ENCODE peak calls at places on chromosomes 11 and 22, in seven cellular contexts. K, L, D, A, I, O and G are unnamed samples.
A peak's percentile ranks its signal among the peaks of the same experiment; 100 is the strongest.

GRCh38 chr11:35159111-35159510 is 20.1 kb downstream of the CD44 start:
- DNase-seq in K (no peak), L (no peak), D (no peak), A (no peak), I (no peak), O (no peak), G (peak; percentile 67)

GRCh38 chr11:2838676-2839075 is 46.9 kb downstream of the CDKN1C start:
- DNase-seq in K (no peak), L (no peak), D (no peak), A (no peak), I (no peak), O (no peak), G (no peak)

GRCh38 chr11:58928082-58928574 is 11.2 kb upstream of the GLYATL1 start:
- DNase-seq in K (no peak), L (no peak), D (peak; percentile 61), A (no peak), I (no peak), O (no peak), G (no peak)

GRCh38 chr11:122261546-122261945 is 145.5 kb upstream of the BLID start:
- DNase-seq in K (peak; percentile 13), L (no peak), D (no peak), A (no peak), I (no peak), O (no peak), G (peak; percentile 71)

GRCh38 chr22:42236268-42236667 is 34.2 kb downstream of the TCF20 start:
- DNase-seq in K (no peak), L (no peak), D (no peak), A (no peak), I (no peak), O (no peak), G (no peak)

GRCh38 chr11:2887526-2888195 is 2.1 kb upstream of the CDKN1C start:
- DNase-seq in K (no peak), L (no peak), D (no peak), A (no peak), I (no peak), O (no peak), G (no peak)

GRCh38 chr22:16783930-16784354 is 41.3 kb downstream of the XKR3 start:
- DNase-seq in K (no peak), L (peak; percentile 48), D (peak; percentile 65), A (no peak), I (no peak), O (no peak), G (no peak)

GRCh38 chr22:19714320-19715252 is at the start of gene SEPTIN5:
- DNase-seq in K (no peak), L (no peak), D (no peak), A (no peak), I (peak; percentile 29), O (no peak), G (no peak)

GRCh38 chr22:29617922-29618629 is 14.6 kb downstream of the NF2 start:
- DNase-seq in K (peak; percentile 67), L (no peak), D (no peak), A (no peak), I (no peak), O (peak; percentile 43), G (peak; percentile 81)

GRCh38 chr11:129854229-129854805 is 38.7 kb downstream of the TMEM45B start:
- DNase-seq in K (no peak), L (no peak), D (no peak), A (no peak), I (no peak), O (no peak), G (peak; percentile 17)

GRCh38 chr11:110777765-110778164 is 65.5 kb upstream of the ARHGAP20 start:
- DNase-seq in K (peak; percentile 61), L (no peak), D (no peak), A (no peak), I (no peak), O (peak; percentile 75), G (peak; percentile 75)

GRCh38 chr11:115548878-115549528 is 44.8 kb upstream of the CADM1 start:
- DNase-seq in K (no peak), L (no peak), D (peak; percentile 92), A (no peak), I (no peak), O (no peak), G (no peak)

GRCh38 chr11:1389932-1390587 is at the start of gene BRSK2:
- DNase-seq in K (no peak), L (no peak), D (peak; percentile 69), A (no peak), I (peak; percentile 25), O (no peak), G (no peak)

GRCh38 chr11:70084046-70084984 is 6.2 kb downstream of the ANO1 start:
- DNase-seq in K (no peak), L (no peak), D (no peak), A (no peak), I (no peak), O (no peak), G (no peak)

GRCh38 chr11:70085815-70086769 is 8.0 kb downstream of the ANO1 start:
- DNase-seq in K (no peak), L (no peak), D (no peak), A (no peak), I (no peak), O (no peak), G (no peak)

GRCh38 chr11:70088735-70089250 is 10.7 kb downstream of the ANO1 start:
- DNase-seq in K (no peak), L (no peak), D (no peak), A (no peak), I (no peak), O (no peak), G (no peak)

GRCh38 chr11:70089631-70090030 is 11.5 kb downstream of the ANO1 start:
- DNase-seq in K (no peak), L (no peak), D (no peak), A (no peak), I (no peak), O (no peak), G (peak; percentile 27)

GRCh38 chr11:70087446-70088167 is 9.5 kb downstream of the ANO1 start:
- DNase-seq in K (no peak), L (no peak), D (peak; percentile 77), A (no peak), I (no peak), O (no peak), G (no peak)
- TF ChIP-seq CTCF in K (no peak), L (no peak), D (peak; percentile 54), A (no peak), I (no peak), O (no peak), G (no peak)

DNA sequence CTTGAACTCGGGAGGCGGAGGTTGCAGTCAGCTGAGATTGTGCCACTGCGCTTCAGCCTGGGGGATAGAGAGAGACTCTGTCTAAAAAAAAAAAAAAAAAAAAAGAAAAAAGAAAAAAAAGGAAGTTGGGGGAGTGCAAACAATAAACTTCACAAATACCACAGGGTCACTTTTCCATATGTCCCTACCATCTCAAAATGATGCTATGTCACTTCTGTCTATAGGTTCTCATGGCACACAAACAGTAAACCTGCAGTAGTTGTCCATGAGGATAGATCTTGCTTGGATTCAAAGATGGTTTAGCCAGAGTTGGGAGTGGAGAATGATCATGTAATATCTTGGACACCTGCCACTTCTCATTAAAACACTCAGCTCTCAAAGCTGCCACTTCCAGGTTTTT is 1.1 kb upstream of the VPS11 start:
- DNase-seq in K (peak; percentile 6), L (no peak), D (no peak), A (no peak), I (no peak), O (no peak), G (no peak)
- H3K4me3 ChIP-seq in K (peak overlapping the region; percentile 98), L (peak overlapping the region; percentile 95), D (peak overlapping the region; percentile 95), A (peak overlapping the region; percentile 94), I (peak overlapping the region; percentile 87), O (peak overlapping the region; percentile 99), G (peak overlapping the region; percentile 99)

GRCh38 chr11:69446108-69446507 is 35.4 kb upstream of the LINC01488 start:
- DNase-seq in K (no peak), L (no peak), D (no peak), A (no peak), I (no peak), O (no peak), G (no peak)

GRCh38 chr11:69445131-69445470 is 36.4 kb upstream of the LINC01488 start:
- DNase-seq in K (no peak), L (no peak), D (no peak), A (no peak), I (no peak), O (no peak), G (no peak)

GRCh38 chr11:69443138-69443967 is 38.1 kb upstream of the LINC01488 start:
- DNase-seq in K (peak; percentile 92), L (peak; percentile 88), D (peak; percentile 97), A (peak; percentile 93), I (peak; percentile 95), O (peak; percentile 96), G (peak; percentile 82)

GRCh38 chr11:69443968-69444364 is 37.5 kb upstream of the LINC01488 start:
- DNase-seq in K (peak; percentile 37), L (no peak), D (peak; percentile 70), A (no peak), I (peak; percentile 54), O (peak; percentile 35), G (peak; percentile 10)

DNA sequence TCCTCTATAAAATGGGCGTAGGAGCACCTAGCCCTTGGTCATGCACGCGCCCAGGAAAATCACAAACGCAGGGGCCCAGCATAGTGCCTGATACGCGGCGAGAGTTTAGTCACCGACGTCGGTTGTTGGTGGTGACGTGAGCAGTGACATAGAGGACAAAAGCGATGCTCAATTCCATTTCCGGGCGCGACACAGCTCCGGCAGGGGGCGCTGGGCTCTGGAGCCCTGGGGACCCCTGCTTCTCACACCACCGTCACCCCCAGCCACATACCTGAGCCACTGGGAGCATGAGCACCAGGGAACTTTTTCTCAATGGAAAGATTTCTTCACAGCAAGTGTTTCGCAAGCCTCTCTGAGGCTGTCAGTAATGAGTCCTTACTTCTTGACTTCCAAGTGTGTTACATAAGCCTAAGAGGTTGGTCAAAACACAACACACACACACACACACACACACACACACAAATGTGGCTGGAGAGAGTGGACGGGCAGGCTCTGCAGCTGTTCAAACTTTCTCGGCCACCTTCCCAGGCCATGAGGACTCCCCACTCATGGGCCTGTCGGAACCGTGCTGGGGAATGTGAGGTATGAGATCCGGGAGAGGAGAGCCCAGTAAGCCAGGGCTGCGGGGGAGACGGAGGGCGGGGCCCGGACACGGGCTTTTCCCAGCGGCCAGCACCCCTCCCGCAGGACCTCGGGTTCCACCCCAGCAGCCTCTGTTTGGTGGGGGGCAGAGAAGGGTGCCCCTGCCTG is 36.9 kb upstream of the LINC01488 start:
- DNase-seq in K (peak; percentile 95), L (no peak), D (peak; percentile 91), A (peak; percentile 70), I (peak; percentile 68), O (peak; percentile 78), G (peak; percentile 89)
- TF ChIP-seq CTCF in K (peak; percentile 49), L (no peak), D (peak; percentile 75), A (peak; percentile 59), I (peak; percentile 58), O (peak; percentile 31), G (no peak)

GRCh38 chr11:74000770-74001169 is 8.1 kb downstream of the UCP3 start:
- DNase-seq in K (no peak), L (no peak), D (peak; percentile 35), A (no peak), I (no peak), O (no peak), G (no peak)

GRCh38 chr11:74000307-74000630 is 8.6 kb downstream of the UCP3 start:
- DNase-seq in K (no peak), L (no peak), D (peak; percentile 28), A (no peak), I (no peak), O (no peak), G (no peak)

GRCh38 chr11:74002832-74003231 is 6.1 kb downstream of the UCP3 start:
- DNase-seq in K (no peak), L (no peak), D (no peak), A (no peak), I (no peak), O (no peak), G (no peak)

GRCh38 chr11:73999581-74000306 is 9.1 kb downstream of the UCP3 start:
- DNase-seq in K (no peak), L (no peak), D (no peak), A (no peak), I (no peak), O (no peak), G (no peak)

GRCh38 chr11:74001822-74002286 is 7.0 kb downstream of the UCP3 start:
- DNase-seq in K (no peak), L (no peak), D (peak; percentile 34), A (no peak), I (no peak), O (no peak), G (no peak)
- H3K4me3 ChIP-seq in K (no peak overlapping the region), L (no peak overlapping the region), D (no peak overlapping the region), A (no peak overlapping the region), I (no peak overlapping the region), O (no peak overlapping the region), G (no peak overlapping the region)